ENCODE peak calls at places on chromosome 17, in ten cellular contexts. A, J, Z, T, H, I, C, D, E and Y are unnamed samples.

GRCh38 chr17:3981455-3981854 is 17.2 kb upstream of the ATP2A3 start:
- DNase-seq in A (no peak), J (no peak), Z (no peak), T (peak), H (no peak), I (no peak), C (no peak), D (no peak), E (no peak), Y (no peak)

GRCh38 chr17:48259710-48260291 is 152.2 kb downstream of the SNX11 start:
- DNase-seq in A (peak), J (peak), Z (peak), T (no peak), H (peak), I (no peak), C (no peak), D (no peak), E (peak), Y (peak)

GRCh38 chr17:78915872-78916632 is 9.1 kb downstream of the TIMP2 start:
- DNase-seq in A (peak), J (no peak), Z (peak), T (no peak), H (no peak), I (no peak), C (no peak), D (no peak), E (no peak), Y (peak)

GRCh38 chr17:45740553-45741330 is 43.4 kb upstream of the CRHR1 start:
- DNase-seq in A (peak), J (peak), Z (peak), T (peak), H (peak), I (no peak), C (no peak), D (no peak), E (no peak), Y (peak)

GRCh38 chr17:66604381-66604780 is 230.5 kb upstream of the CACNG5 start:
- DNase-seq in A (no peak), J (no peak), Z (no peak), T (no peak), H (no peak), I (no peak), C (no peak), D (no peak), E (no peak), Y (no peak)

GRCh38 chr17:79626156-79626890 is 15.5 kb upstream of the RBFOX3 start:
- DNase-seq in A (no peak), J (no peak), Z (no peak), T (peak), H (no peak), I (peak), C (no peak), D (no peak), E (peak), Y (no peak)

GRCh38 chr17:15263206-15263579 is 1.9 kb downstream of the PMP22 start:
- DNase-seq in A (peak), J (peak), Z (peak), T (no peak), H (no peak), I (no peak), C (peak), D (no peak), E (peak), Y (peak)

GRCh38 chr17:28744802-28745051 is 916 bp downstream of the TRAF4 start:
- DNase-seq in A (no peak), J (no peak), Z (no peak), T (peak), H (no peak), I (no peak), C (no peak), D (no peak), E (no peak), Y (no peak)

GRCh38 chr17:41071606-41072375 is 6.1 kb upstream of the KRTAP2-4 start:
- DNase-seq in A (no peak), J (no peak), Z (no peak), T (no peak), H (no peak), I (no peak), C (no peak), D (no peak), E (no peak), Y (no peak)

GRCh38 chr17:3730881-3731429 is 7.3 kb downstream of the HASPIN start:
- DNase-seq in A (no peak), J (peak), Z (no peak), T (no peak), H (peak), I (no peak), C (no peak), D (no peak), E (no peak), Y (peak)

GRCh38 chr17:3965123-3965800 is 1.0 kb upstream of the ATP2A3 start:
- DNase-seq in A (peak), J (no peak), Z (peak), T (peak), H (no peak), I (no peak), C (peak), D (no peak), E (peak), Y (no peak)

GRCh38 chr17:27572665-27573064 is 58.3 kb upstream of the LGALS9 start:
- DNase-seq in A (no peak), J (peak), Z (no peak), T (no peak), H (peak), I (no peak), C (no peak), D (no peak), E (no peak), Y (peak)

GRCh38 chr17:79443026-79443425 is 167.8 kb downstream of the RBFOX3 start:
- DNase-seq in A (no peak), J (no peak), Z (no peak), T (no peak), H (no peak), I (no peak), C (no peak), D (no peak), E (no peak), Y (no peak)

DNA sequence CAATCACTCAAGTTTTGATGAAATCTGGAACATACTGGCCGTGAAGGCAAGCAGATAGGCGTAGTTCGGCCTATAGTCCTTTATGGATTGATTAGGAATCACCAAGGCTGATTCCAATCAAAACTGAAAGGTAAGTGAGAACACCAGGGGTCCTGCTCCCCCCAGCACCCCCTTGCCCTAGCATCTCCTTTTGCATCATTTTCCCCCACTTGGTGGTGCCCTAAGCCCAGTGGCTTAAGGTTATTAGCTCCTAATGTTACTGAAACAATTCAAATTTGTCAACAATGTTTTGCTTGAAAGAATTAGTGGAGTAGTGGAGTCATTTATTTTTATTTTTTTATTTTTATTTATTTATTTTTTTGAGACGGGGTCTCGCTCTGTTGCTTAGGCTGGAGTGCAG is 4.9 kb downstream of the SLFN14 start:
- DNase-seq in A (no peak), J (no peak), Z (no peak), T (no peak), H (no peak), I (no peak), C (no peak), D (no peak), E (no peak), Y (no peak)
- TF ChIP-seq CTCF in A (peak), J (peak), Z (peak), T (peak), H (peak), I (peak), C (no peak), D (no peak), E (no peak), Y (peak)

DNA sequence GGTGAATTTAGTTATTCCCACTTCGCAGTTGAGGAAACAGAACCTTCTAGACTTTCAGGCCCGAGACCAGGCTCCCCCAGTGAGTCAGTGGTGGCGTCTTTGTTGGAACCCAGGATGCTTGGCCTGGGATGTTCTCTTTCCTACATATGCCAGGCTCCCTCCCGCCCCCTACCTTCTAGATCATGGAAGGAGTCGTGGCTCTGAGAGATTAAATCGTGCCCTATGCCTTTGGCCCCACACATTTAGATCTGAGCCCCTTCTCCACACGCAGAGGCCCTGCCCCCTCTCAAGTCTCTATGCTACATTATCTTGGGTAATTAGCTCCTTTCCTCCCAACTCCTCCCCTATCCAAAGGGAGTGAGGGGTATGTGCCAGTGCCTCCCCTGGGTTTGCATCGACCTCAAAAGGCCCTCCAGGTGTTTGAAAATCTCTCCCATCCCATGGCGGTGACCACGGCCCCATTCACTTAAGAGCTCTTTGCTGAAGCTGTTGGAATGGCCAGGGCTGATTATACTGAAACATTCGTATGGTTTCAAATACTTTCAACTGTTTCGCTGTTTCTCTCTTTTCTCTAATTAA is 3.0 kb downstream of the NGFR start:
- DNase-seq in A (no peak), J (no peak), Z (peak), T (peak), H (no peak), I (no peak), C (no peak), D (no peak), E (no peak), Y (no peak)
- TF ChIP-seq CTCF in A (no peak), J (no peak), Z (no peak), T (peak), H (peak), I (peak), C (no peak), D (no peak), E (no peak), Y (no peak)

GRCh38 chr17:653724-654123 is 60.9 kb downstream of the VPS53 start:
- DNase-seq in A (no peak), J (no peak), Z (no peak), T (no peak), H (no peak), I (no peak), C (no peak), D (no peak), E (no peak), Y (no peak)

GRCh38 chr17:652310-652709 is 62.3 kb downstream of the VPS53 start:
- DNase-seq in A (peak), J (no peak), Z (no peak), T (no peak), H (no peak), I (no peak), C (no peak), D (no peak), E (peak), Y (no peak)

GRCh38 chr17:651596-651995 is 63.0 kb downstream of the VPS53 start:
- DNase-seq in A (no peak), J (no peak), Z (no peak), T (no peak), H (no peak), I (no peak), C (no peak), D (no peak), E (no peak), Y (no peak)

GRCh38 chr17:660453-660852 is 54.2 kb downstream of the VPS53 start:
- DNase-seq in A (no peak), J (no peak), Z (no peak), T (no peak), H (no peak), I (no peak), C (no peak), D (no peak), E (no peak), Y (no peak)

GRCh38 chr17:655618-656017 is 59.0 kb downstream of the VPS53 start:
- DNase-seq in A (no peak), J (no peak), Z (no peak), T (no peak), H (no peak), I (no peak), C (no peak), D (no peak), E (no peak), Y (no peak)
- TF ChIP-seq CTCF in A (no peak), J (no peak), Z (no peak), T (peak), H (no peak), I (no peak), C (no peak), D (no peak), E (no peak), Y (no peak)

GRCh38 chr17:282912-283882 is 69.4 kb downstream of the RPH3AL start:
- DNase-seq in A (no peak), J (no peak), Z (no peak), T (no peak), H (no peak), I (peak), C (no peak), D (no peak), E (no peak), Y (no peak)
- TF ChIP-seq CTCF in A (no peak), J (no peak), Z (no peak), T (no peak), H (no peak), I (no peak), C (no peak), D (no peak), E (no peak), Y (no peak)

DNA sequence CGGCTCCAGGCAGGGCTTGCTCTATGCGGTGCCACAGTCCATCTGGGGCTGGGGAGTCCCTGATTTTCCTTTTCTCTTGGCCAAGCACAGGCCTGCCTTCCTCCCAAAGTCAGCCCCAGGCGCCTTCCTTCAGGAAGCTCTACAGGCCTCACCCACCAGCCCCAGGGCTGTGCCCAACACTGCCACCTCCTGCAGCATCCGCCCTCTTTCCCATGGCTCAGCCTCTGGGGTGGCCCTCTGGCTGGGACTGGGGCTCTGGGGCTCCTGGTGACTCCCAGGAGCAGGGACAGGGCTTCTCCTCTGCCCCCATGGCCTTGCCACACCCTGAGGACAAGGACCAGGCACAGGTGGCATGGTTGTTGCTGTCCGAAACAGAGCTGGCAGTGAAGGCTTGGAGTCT is 817 bp downstream of the ITGB4 start:
- DNase-seq in A (no peak), J (no peak), Z (no peak), T (no peak), H (no peak), I (no peak), C (no peak), D (no peak), E (no peak), Y (no peak)
- TF ChIP-seq CTCF in A (no peak), J (no peak), Z (no peak), T (no peak), H (no peak), I (no peak), C (no peak), D (no peak), E (no peak), Y (no peak)

GRCh38 chr17:73209436-73209835 is 16.6 kb downstream of the COG1 start:
- DNase-seq in A (no peak), J (no peak), Z (no peak), T (no peak), H (no peak), I (no peak), C (no peak), D (no peak), E (no peak), Y (no peak)

GRCh38 chr17:73214008-73214407 is 21.2 kb downstream of the COG1 start:
- DNase-seq in A (no peak), J (no peak), Z (no peak), T (no peak), H (no peak), I (no peak), C (no peak), D (no peak), E (no peak), Y (no peak)

GRCh38 chr17:73208139-73208827 is 15.4 kb downstream of the COG1 start:
- DNase-seq in A (no peak), J (no peak), Z (no peak), T (no peak), H (no peak), I (no peak), C (no peak), D (no peak), E (no peak), Y (no peak)

GRCh38 chr17:73211745-73212144 is 18.9 kb downstream of the COG1 start:
- DNase-seq in A (no peak), J (no peak), Z (no peak), T (no peak), H (no peak), I (no peak), C (no peak), D (no peak), E (no peak), Y (no peak)

DNA sequence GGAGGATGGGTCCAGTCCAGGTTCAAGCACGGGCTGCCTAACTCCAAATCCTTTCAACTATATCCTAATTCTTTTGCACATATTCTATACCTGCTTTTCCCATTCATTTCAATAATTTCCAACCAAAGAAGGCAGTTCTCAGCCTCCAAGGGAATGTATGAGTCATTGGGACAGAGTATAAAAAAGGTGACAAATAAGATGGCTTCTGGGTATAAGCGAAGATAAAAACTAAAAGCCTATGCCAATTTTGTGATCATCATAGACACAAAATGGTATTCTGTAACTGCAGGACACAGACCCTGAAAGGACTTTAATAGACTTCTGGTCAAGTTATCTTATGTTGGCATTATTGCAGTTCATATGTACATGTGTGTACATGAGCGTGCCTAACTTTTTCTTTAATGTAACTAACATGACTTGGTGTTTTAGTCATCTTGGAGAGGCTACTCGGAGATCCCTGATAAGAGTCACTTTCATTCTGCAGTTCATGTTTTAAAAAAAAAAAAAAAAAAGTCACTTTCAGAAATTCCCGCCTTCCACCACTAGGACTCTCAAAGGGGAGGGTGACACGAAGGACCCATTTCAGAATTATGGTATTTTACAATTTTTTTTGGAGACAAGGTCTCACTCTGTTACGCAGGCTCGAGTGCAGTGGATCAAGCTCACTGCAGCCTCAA is 17.3 kb downstream of the COG1 start:
- DNase-seq in A (no peak), J (no peak), Z (no peak), T (no peak), H (no peak), I (no peak), C (no peak), D (no peak), E (no peak), Y (no peak)
- TF ChIP-seq CTCF in A (peak), J (peak), Z (peak), T (peak), H (peak), I (peak), C (no peak), D (peak), E (peak), Y (peak)

GRCh38 chr17:69814031-69814430 is 261.0 kb upstream of the KCNJ16 start:
- DNase-seq in A (no peak), J (no peak), Z (no peak), T (no peak), H (no peak), I (no peak), C (no peak), D (no peak), E (no peak), Y (no peak)
- TF ChIP-seq CTCF in A (no peak), J (no peak), Z (no peak), T (no peak), H (no peak), I (no peak), C (no peak), D (no peak), E (no peak), Y (no peak)